ENCODE peak calls at places on chromosomes 11 and 22, in ten cellular contexts. G is mucosa of descending colon, D is uterus, L is AG10803, K is fibroblast of pulmonary artery, F is upper lobe of right lung, H is AG09309, P is heart right ventricle, T is PC-9, N is psoas muscle. Z is an unnamed sample.

GRCh38 chr11:68677432-68677831 is 6.9 kb upstream of the GAL start:
- DNase-seq in G (no peak), D (no peak), L (peak; percentile 62), K (peak; percentile 71), F (peak; percentile 48), H (peak; percentile 28), P (peak; percentile 61), T (peak; percentile 90), N (peak; percentile 53), Z (peak; percentile 93)

GRCh38 chr11:72739240-72740059 is 12.8 kb downstream of the ARAP1 start:
- DNase-seq in G (no peak), D (no peak), L (no peak), K (no peak), F (no peak), H (no peak), P (no peak), T (no peak), N (no peak), Z (no peak)

GRCh38 chr11:75325713-75326438 is 25.6 kb downstream of the ARRB1 start:
- DNase-seq in G (no peak), D (peak; percentile 68), L (peak; percentile 84), K (peak; percentile 91), F (peak; percentile 75), H (peak; percentile 62), P (peak; percentile 58), T (no peak), N (peak; percentile 73), Z (peak; percentile 96)

GRCh38 chr11:70104419-70104818 is 26.3 kb downstream of the ANO1 start:
- DNase-seq in G (no peak), D (peak; percentile 39), L (no peak), K (no peak), F (no peak), H (no peak), P (no peak), T (no peak), N (peak; percentile 6), Z (no peak)

GRCh38 chr11:117855452-117855851 is 21.0 kb downstream of the FXYD6 start:
- DNase-seq in G (no peak), D (peak; percentile 11), L (no peak), K (no peak), F (no peak), H (no peak), P (no peak), T (no peak), N (no peak), Z (no peak)

GRCh38 chr22:48569476-48570233 is 1258.0 kb downstream of the BRD1 start:
- DNase-seq in G (no peak), D (no peak), L (no peak), K (no peak), F (no peak), H (no peak), P (no peak), T (no peak), N (no peak), Z (no peak)

GRCh38 chr11:70628881-70629844 is 230.8 kb downstream of the CTTN start:
- DNase-seq in G (peak; percentile 75), D (no peak), L (no peak), K (no peak), F (peak; percentile 77), H (no peak), P (peak; percentile 53), T (no peak), N (peak; percentile 31), Z (no peak)

GRCh38 chr11:17687946-17688670 is 31.3 kb upstream of the MYOD1 start:
- DNase-seq in G (no peak), D (no peak), L (peak; percentile 54), K (no peak), F (no peak), H (no peak), P (no peak), T (no peak), N (peak; percentile 86), Z (no peak)

GRCh38 chr11:20163778-20164133 is 3.5 kb upstream of the DBX1 start:
- DNase-seq in G (no peak), D (no peak), L (no peak), K (no peak), F (no peak), H (no peak), P (no peak), T (no peak), N (no peak), Z (no peak)

GRCh38 chr11:69298778-69299461 is 5.0 kb downstream of the MYEOV start:
- DNase-seq in G (no peak), D (no peak), L (no peak), K (no peak), F (peak; percentile 60), H (no peak), P (no peak), T (peak; percentile 65), N (no peak), Z (peak; percentile 45)

GRCh38 chr22:20579273-20580120 is 72.1 kb downstream of the MED15 start:
- DNase-seq in G (no peak), D (no peak), L (no peak), K (no peak), F (no peak), H (no peak), P (no peak), T (no peak), N (no peak), Z (no peak)

GRCh38 chr11:2762031-2762380 is 62.2 kb upstream of the KCNQ1OT1 start:
- DNase-seq in G (no peak), D (no peak), L (no peak), K (no peak), F (no peak), H (no peak), P (no peak), T (no peak), N (no peak), Z (no peak)

GRCh38 chr22:26990503-26991189 is 333.3 kb downstream of the MIAT start:
- DNase-seq in G (no peak), D (no peak), L (no peak), K (no peak), F (no peak), H (no peak), P (no peak), T (no peak), N (no peak), Z (no peak)

GRCh38 chr11:575996-576756 is at the start of gene PHRF1:
- DNase-seq in G (peak; percentile 94), D (peak; percentile 92), L (peak; percentile 94), K (peak; percentile 96), F (peak; percentile 99), H (peak; percentile 79), P (peak; percentile 95), T (peak; percentile 67), N (peak; percentile 96), Z (peak; percentile 90)

GRCh38 chr22:17476838-17477237 is 86.5 kb upstream of the SLC25A18 start:
- DNase-seq in G (no peak), D (no peak), L (no peak), K (peak; percentile 39), F (no peak), H (no peak), P (no peak), T (no peak), N (no peak), Z (peak; percentile 8)

GRCh38 chr11:19739872-19740271 is 27.2 kb downstream of the NAV2 start:
- DNase-seq in G (no peak), D (no peak), L (peak; percentile 26), K (peak; percentile 24), F (no peak), H (no peak), P (peak; percentile 22), T (peak; percentile 28), N (no peak), Z (no peak)

GRCh38 chr11:118628861-118629549 is 21.6 kb downstream of the PHLDB1 start:
- DNase-seq in G (peak; percentile 38), D (no peak), L (no peak), K (no peak), F (no peak), H (no peak), P (no peak), T (no peak), N (no peak), Z (no peak)

GRCh38 chr11:33997473-33998347 is 53.8 kb upstream of the CAPRIN1 start:
- DNase-seq in G (peak; percentile 6), D (no peak), L (no peak), K (no peak), F (no peak), H (no peak), P (no peak), T (no peak), N (no peak), Z (peak; percentile 7)
- H3K4me3 ChIP-seq in G (no peak overlapping the region), D (no peak overlapping the region), L (no peak overlapping the region), K (no peak overlapping the region), F (no peak overlapping the region), H (no peak overlapping the region), P (no peak overlapping the region), T (peak overlapping the region; percentile 17), N (no peak overlapping the region), Z (no peak overlapping the region)

DNA sequence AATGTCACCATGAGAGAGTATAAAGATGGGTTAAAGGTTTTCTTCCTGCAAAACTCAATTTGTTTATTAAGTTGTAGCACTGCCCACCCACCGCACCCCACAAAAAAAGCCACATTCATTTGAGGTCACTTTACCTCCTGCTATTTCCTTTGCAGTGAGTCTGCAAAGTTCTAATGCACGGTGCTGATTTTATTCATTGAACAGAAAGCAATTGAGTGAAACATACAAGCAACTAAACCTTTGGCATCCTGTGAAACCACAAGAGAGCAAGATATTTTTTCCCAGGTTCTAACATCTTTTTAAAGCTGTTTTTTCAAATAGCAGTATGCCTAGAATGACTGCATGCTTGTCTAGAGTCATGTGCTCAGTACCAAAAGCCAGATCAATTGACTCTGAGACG is 39.0 kb downstream of the RRAS2 start:
- DNase-seq in G (peak; percentile 47), D (no peak), L (peak; percentile 24), K (no peak), F (no peak), H (no peak), P (no peak), T (no peak), N (no peak), Z (peak; percentile 57)
- H3K4me3 ChIP-seq in G (no peak overlapping the region), D (no peak overlapping the region), L (no peak overlapping the region), K (no peak overlapping the region), F (no peak overlapping the region), H (no peak overlapping the region), P (no peak overlapping the region), T (no peak overlapping the region), N (no peak overlapping the region), Z (no peak overlapping the region)

GRCh38 chr11:63023415-63023814 is 7.8 kb upstream of the SLC22A8 start:
- DNase-seq in G (no peak), D (no peak), L (no peak), K (no peak), F (no peak), H (no peak), P (no peak), T (no peak), N (no peak), Z (no peak)
- H3K4me3 ChIP-seq in G (no peak overlapping the region), D (no peak overlapping the region), L (no peak overlapping the region), K (no peak overlapping the region), F (no peak overlapping the region), H (no peak overlapping the region), P (no peak overlapping the region), T (no peak overlapping the region), N (no peak overlapping the region), Z (no peak overlapping the region)

DNA sequence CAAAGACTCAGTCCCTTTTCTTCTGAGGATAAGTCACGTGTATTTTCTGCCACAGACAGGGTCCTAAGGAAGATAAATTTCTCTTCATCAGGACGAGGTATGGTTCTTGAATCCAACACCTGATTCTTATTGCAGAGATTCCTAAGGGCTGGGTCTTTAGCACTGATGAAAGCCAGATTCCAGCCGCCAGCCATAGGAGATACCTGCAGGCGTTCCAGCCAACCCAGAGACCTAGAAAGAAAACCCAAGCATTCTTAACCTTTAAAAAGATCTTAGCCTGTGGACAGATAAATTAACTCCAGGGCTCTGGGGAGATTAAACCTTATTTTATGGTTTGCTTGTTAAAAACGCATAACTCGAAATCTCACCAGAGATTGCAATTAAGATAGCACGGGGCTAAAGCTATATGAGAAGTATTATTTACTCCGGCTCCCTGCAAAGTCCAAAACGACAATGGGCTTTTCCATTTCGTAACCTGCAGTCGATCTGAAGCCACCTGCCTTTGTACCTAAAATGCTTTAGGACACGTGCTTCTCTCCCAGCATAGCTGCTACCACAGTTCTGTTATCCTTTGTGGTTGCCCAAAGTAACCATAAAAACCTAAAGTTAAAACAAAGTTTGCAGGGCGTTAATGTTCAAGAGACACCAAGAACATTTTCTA is 104.5 kb downstream of the NXPE2 start:
- DNase-seq in G (no peak), D (no peak), L (no peak), K (no peak), F (no peak), H (no peak), P (no peak), T (no peak), N (no peak), Z (no peak)
- H3K4me3 ChIP-seq in G (no peak overlapping the region), D (no peak overlapping the region), L (no peak overlapping the region), K (no peak overlapping the region), F (no peak overlapping the region), H (no peak overlapping the region), P (no peak overlapping the region), T (no peak overlapping the region), N (no peak overlapping the region), Z (no peak overlapping the region)